ENCODE peak calls at places on chromosomes 13 and 19, in four cellular contexts. H is HCT116, C is K562, O is Panc1. J is an unnamed sample.

GRCh38 chr19:56261145-56261544 is 11.4 kb upstream of the EDDM13 start:
- DNase-seq in H (no peak), C (no peak), O (no peak), J (no peak)

GRCh38 chr19:47375694-47376588 is 26.8 kb downstream of the DHX34 start:
- DNase-seq in H (no peak), C (no peak), O (no peak), J (no peak)

GRCh38 chr13:82815791-82816190 is 1066.5 kb downstream of the SLITRK1 start:
- DNase-seq in H (no peak), C (no peak), O (no peak), J (no peak)

GRCh38 chr13:114143806-114144605 is 11.6 kb upstream of the RASA3 start:
- DNase-seq in H (peak), C (peak), O (no peak), J (peak)

GRCh38 chr13:19781526-19781925 is 1.2 kb downstream of the PSPC1 start:
- DNase-seq in H (no peak), C (no peak), O (no peak), J (no peak)

GRCh38 chr13:97394542-97394941 is 39.4 kb upstream of the RAP2A start:
- DNase-seq in H (no peak), C (no peak), O (no peak), J (no peak)

GRCh38 chr19:11944656-11945055 is 19.7 kb downstream of the ZNF700 start:
- DNase-seq in H (no peak), C (no peak), O (no peak), J (no peak)

GRCh38 chr13:43196750-43197149 is 173.4 kb downstream of the DNAJC15 start:
- DNase-seq in H (no peak), C (no peak), O (no peak), J (no peak)

GRCh38 chr19:55642153-55643002 is 1.1 kb upstream of the ZNF581 start:
- DNase-seq in H (no peak), C (peak), O (no peak), J (no peak)

GRCh38 chr19:43675269-43675879 is 5.4 kb upstream of the PLAUR start:
- DNase-seq in H (peak), C (no peak), O (peak), J (no peak)

GRCh38 chr19:29528350-29528945 is 2.7 kb downstream of the VSTM2B start:
- DNase-seq in H (peak), C (peak), O (no peak), J (peak)

GRCh38 chr13:101626925-101627555 is 174.6 kb downstream of the ITGBL1 start:
- DNase-seq in H (no peak), C (no peak), O (no peak), J (no peak)

GRCh38 chr13:52809310-52809769 is 39.1 kb downstream of the PCDH8 start:
- DNase-seq in H (peak), C (peak), O (peak), J (peak)

GRCh38 chr13:94305463-94305862 is 174.0 kb downstream of the DCT start:
- DNase-seq in H (no peak), C (no peak), O (no peak), J (no peak)

GRCh38 chr19:51027126-51027806 is 850 bp upstream of the KLK11 start:
- DNase-seq in H (no peak), C (no peak), O (no peak), J (no peak)

GRCh38 chr19:46678110-46678732 is 17.2 kb upstream of the DACT3 start:
- DNase-seq in H (peak), C (peak), O (no peak), J (no peak)

GRCh38 chr19:55341191-55342043 is 1.7 kb downstream of the KMT5C start:
- DNase-seq in H (peak), C (peak), O (no peak), J (peak)

GRCh38 chr13:94933230-94933751 is 220.9 kb upstream of the SOX21 start:
- DNase-seq in H (no peak), C (no peak), O (no peak), J (no peak)

GRCh38 chr19:9877775-9878510 is 42.8 kb downstream of the PIN1 start:
- DNase-seq in H (peak), C (no peak), O (no peak), J (no peak)

GRCh38 chr13:34035676-34036325 is 217.9 kb downstream of the RFC3 start:
- DNase-seq in H (no peak), C (no peak), O (peak), J (peak)

GRCh38 chr19:16274466-16274865 is 50.2 kb upstream of the KLF2 start:
- DNase-seq in H (no peak), C (no peak), O (no peak), J (no peak)

DNA sequence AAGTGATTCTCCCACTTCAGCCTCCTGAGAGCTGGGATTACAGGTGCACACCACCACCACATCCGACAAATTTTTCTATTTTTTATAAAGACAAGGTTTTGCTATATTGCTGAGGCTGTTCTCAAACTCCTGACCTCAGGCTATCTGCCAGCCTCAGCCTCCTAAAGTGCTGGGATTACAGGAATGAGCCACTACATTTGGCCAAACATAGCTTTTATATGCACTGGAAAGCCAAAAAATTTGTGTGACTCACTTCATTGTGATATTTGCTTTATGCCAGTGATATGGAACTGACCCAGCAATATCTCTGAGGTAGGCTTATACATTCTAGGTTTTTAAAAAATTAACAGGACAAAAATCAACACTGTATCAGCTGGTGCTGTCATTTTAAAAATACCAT is 26.8 kb upstream of the ACOD1 start:
- DNase-seq in H (no peak), C (no peak), O (no peak), J (no peak)
- TF ChIP-seq TCF7L2 in H (no peak), C (no peak), O (no peak), J (no peak)

DNA sequence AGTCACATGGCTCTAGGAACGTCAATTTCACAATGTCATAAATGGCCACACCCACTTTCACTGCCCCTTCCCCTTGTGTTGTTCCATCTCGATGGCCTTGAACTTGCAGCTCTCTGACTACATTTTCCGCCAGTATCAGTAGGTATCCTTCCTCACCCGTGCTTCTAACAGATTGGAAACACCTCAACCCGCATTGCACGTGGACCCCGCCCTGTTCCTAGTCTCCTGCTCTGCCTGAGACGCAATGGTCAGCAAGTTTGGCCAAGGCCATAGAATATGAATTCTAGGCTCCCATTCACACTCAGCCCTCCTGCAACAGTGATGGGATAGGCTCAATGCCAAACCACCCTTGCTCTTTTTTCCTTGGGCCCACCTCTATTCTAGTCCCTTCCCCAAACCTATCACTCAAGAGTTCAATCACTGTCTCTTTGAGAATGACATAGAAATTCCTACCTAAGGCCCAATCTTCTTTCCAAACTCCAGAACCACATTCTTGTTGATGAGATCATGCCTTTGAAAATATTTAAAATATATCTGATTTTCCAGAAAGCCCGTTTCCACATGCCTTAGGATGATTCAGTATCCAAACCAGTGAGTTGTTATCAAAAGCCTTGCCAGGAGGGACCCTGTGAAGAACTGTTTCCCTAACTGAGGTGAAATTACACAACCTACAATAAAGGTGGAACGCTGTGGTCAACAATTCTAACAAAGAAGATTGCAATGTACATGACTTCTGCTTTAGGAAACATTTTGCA is 334.6 kb downstream of the MYO16 start:
- DNase-seq in H (no peak), C (no peak), O (no peak), J (no peak)
- TF ChIP-seq TCF7L2 in H (no peak), C (no peak), O (no peak), J (no peak)

GRCh38 chr19:45296365-45296764 is 26.3 kb downstream of the CKM start:
- DNase-seq in H (no peak), C (no peak), O (no peak), J (no peak)

GRCh38 chr19:45295873-45296272 is 26.8 kb downstream of the CKM start:
- DNase-seq in H (no peak), C (no peak), O (no peak), J (no peak)

GRCh38 chr19:45293682-45294081 is 29.0 kb downstream of the CKM start:
- DNase-seq in H (no peak), C (no peak), O (no peak), J (no peak)

GRCh38 chr19:45291834-45292233 is 30.8 kb downstream of the CKM start:
- DNase-seq in H (no peak), C (no peak), O (no peak), J (no peak)

DNA sequence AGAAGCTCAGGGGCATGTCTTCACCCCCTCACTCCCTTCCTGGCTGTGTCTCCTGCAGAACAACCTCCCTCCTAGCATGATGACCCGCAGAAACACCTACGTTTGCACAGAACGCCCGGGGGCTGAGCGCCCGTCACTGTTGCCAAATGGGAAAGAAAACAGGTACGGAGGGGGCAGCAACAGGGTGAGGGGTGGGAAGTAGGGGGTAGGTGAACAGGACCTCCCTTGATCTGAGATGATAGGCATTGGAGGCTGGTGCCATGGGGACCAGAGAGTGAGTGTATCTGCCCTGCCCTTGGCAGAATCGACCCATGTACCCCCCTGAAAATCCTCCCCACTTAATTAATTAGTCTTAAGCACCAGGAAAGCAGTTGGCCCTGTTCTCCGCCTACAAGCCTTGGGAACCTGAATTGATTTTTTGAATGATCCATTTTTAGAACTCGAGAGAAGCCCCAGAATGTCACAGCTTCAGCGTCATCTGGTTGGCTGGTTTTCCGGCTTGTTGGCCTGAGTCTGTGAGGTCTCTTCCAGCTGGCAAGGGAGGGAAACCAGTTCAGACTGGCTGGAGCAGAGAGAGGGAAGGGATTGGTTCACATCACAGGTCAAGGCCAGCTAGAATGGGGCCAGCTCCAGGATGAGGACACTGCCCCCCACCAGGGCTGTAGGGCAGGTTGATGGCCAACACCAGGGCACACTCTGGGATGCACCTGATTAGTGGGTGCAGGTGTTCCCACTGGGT is 28.2 kb downstream of the CKM start:
- DNase-seq in H (no peak), C (no peak), O (no peak), J (no peak)
- TF ChIP-seq TCF7L2 in H (no peak), C (no peak), O (no peak), J (no peak)

GRCh38 chr19:41355035-41355434 is 1.3 kb upstream of the TGFB1 start:
- DNase-seq in H (no peak), C (no peak), O (no peak), J (no peak)
- TF ChIP-seq TCF7L2 in H (no peak), C (no peak), O (no peak), J (no peak)

GRCh38 chr13:36774895-36775294 is 44.1 kb upstream of the RFXAP start:
- DNase-seq in H (no peak), C (no peak), O (no peak), J (no peak)

GRCh38 chr13:36776175-36776574 is 42.8 kb upstream of the RFXAP start:
- DNase-seq in H (no peak), C (no peak), O (no peak), J (no peak)

GRCh38 chr13:36783883-36784282 is 35.1 kb upstream of the RFXAP start:
- DNase-seq in H (no peak), C (no peak), O (no peak), J (peak)

DNA sequence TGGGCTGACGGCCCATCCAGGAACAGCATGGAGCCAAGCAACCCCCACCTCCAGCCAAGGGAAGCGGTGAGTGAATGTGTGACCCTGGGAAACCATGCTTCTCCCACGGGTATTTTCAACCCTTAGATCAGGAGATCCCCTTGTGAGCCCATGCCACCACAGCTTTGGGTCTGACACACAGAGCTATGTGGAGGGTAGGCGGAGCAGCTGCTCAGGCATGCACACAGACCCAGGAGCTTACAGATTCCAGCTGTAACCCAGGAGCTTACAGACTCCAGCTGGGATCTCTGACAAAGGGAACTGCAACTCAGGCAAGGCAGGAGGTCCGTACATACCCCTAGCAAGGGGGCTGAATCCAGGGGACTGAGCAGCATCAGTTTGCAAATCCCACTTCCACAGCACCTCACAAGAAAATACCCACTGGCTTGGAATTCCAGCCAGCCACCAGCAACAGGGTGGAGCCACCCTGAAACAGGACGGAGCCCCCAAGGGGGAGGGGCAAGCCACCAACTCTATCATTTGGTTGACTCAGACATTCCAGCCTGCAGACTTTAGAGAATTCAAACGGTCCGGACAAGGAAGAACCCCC is 40.8 kb upstream of the RFXAP start:
- DNase-seq in H (no peak), C (no peak), O (no peak), J (peak)
- TF ChIP-seq TCF7L2 in H (no peak), C (no peak), O (no peak), J (no peak)

GRCh38 chr19:38682872-38683392 is 35.5 kb downstream of the ACTN4 start:
- DNase-seq in H (no peak), C (no peak), O (no peak), J (no peak)
- TF ChIP-seq TCF7L2 in H (no peak), C (no peak), O (no peak), J (no peak)

GRCh38 chr13:48783181-48783630 is 129.5 kb downstream of the CYSLTR2 start:
- DNase-seq in H (no peak), C (no peak), O (peak), J (peak)
- TF ChIP-seq TCF7L2 in H (no peak), C (no peak), O (no peak), J (no peak)

GRCh38 chr13:36329355-36329754 is 16.8 kb downstream of the SPART start:
- DNase-seq in H (no peak), C (no peak), O (no peak), J (no peak)
- TF ChIP-seq TCF7L2 in H (no peak), C (no peak), O (no peak), J (no peak)